ENCODE peak calls at places on chromosomes 7 and 10, in seven cellular contexts. Z is LoVo, H is EL, I is GOT3, Y is small intestine, B is NCI-H1417, K is spleen. P is an unnamed sample.

GRCh38 chr10:29353887-29354561 is 65.2 kb downstream of the LYZL1 start:
- DNase-seq in Z (no peak), H (no peak), I (no peak), Y (no peak), B (no peak), K (no peak), P (no peak)

GRCh38 chr10:4781955-4782354 is 44.1 kb upstream of the AKR1E2 start:
- DNase-seq in Z (no peak), H (no peak), I (no peak), Y (no peak), B (no peak), K (no peak), P (no peak)

GRCh38 chr7:52634996-52635395 is 400.4 kb upstream of the POM121L12 start:
- DNase-seq in Z (no peak), H (no peak), I (no peak), Y (peak), B (no peak), K (no peak), P (no peak)

GRCh38 chr10:131617113-131617877 is 283.5 kb upstream of the PPP2R2D start:
- DNase-seq in Z (no peak), H (no peak), I (no peak), Y (no peak), B (no peak), K (peak), P (no peak)

GRCh38 chr10:87066865-87067264 is 27.8 kb downstream of the GLUD1 start:
- DNase-seq in Z (no peak), H (no peak), I (no peak), Y (no peak), B (no peak), K (no peak), P (no peak)

GRCh38 chr10:126561499-126562208 is 108.8 kb downstream of the C10orf90 start:
- DNase-seq in Z (no peak), H (no peak), I (no peak), Y (no peak), B (no peak), K (no peak), P (no peak)

GRCh38 chr7:102891693-102892261 is 21.0 kb upstream of the LRRC17 start:
- DNase-seq in Z (peak), H (peak), I (no peak), Y (no peak), B (no peak), K (no peak), P (no peak)

GRCh38 chr10:21363087-21363752 is 162.3 kb downstream of the SKIDA1 start:
- DNase-seq in Z (no peak), H (no peak), I (no peak), Y (peak), B (no peak), K (no peak), P (no peak)

GRCh38 chr10:22849077-22849810 is 78.6 kb upstream of the ARMC3 start:
- DNase-seq in Z (no peak), H (no peak), I (no peak), Y (peak), B (no peak), K (peak), P (no peak)

GRCh38 chr10:110957603-110958002 is 38.2 kb downstream of the SHOC2 start:
- DNase-seq in Z (no peak), H (no peak), I (no peak), Y (no peak), B (no peak), K (no peak), P (no peak)

GRCh38 chr10:75941181-75941580 is 509.8 kb downstream of the LRMDA start:
- DNase-seq in Z (no peak), H (no peak), I (no peak), Y (no peak), B (no peak), K (no peak), P (no peak)

GRCh38 chr10:101444499-101444898 is 90.5 kb downstream of the BTRC start:
- DNase-seq in Z (no peak), H (no peak), I (no peak), Y (no peak), B (peak), K (no peak), P (no peak)

GRCh38 chr10:42974693-42975002 is 102.2 kb upstream of the RET start:
- DNase-seq in Z (no peak), H (no peak), I (no peak), Y (no peak), B (no peak), K (peak), P (no peak)

GRCh38 chr7:55271069-55271468 is 94.1 kb upstream of the LANCL2 start:
- DNase-seq in Z (no peak), H (peak), I (no peak), Y (no peak), B (no peak), K (no peak), P (no peak)

GRCh38 chr7:108000875-108001758 is 1.8 kb downstream of the LAMB1 start:
- DNase-seq in Z (no peak), H (peak), I (no peak), Y (peak), B (no peak), K (no peak), P (no peak)

GRCh38 chr10:68330852-68331454 is 911 bp upstream of the HNRNPH3 start:
- DNase-seq in Z (no peak), H (peak), I (no peak), Y (peak), B (peak), K (peak), P (no peak)

GRCh38 chr7:108372601-108373000 is 83.6 kb downstream of the NRCAM start:
- DNase-seq in Z (no peak), H (no peak), I (no peak), Y (no peak), B (no peak), K (no peak), P (no peak)

GRCh38 chr7:123635551-123636359 is 19.9 kb upstream of the LMOD2 start:
- DNase-seq in Z (peak), H (peak), I (no peak), Y (peak), B (no peak), K (no peak), P (no peak)

GRCh38 chr7:44471850-44472249 is 18.6 kb downstream of the NUDCD3 start:
- DNase-seq in Z (no peak), H (no peak), I (no peak), Y (no peak), B (no peak), K (no peak), P (no peak)

GRCh38 chr10:56178210-56178609 is 182.8 kb downstream of the ZWINT start:
- DNase-seq in Z (no peak), H (no peak), I (no peak), Y (no peak), B (peak), K (no peak), P (no peak)

GRCh38 chr7:81066797-81067196 is 147.9 kb upstream of the SEMA3C start:
- DNase-seq in Z (no peak), H (no peak), I (no peak), Y (no peak), B (no peak), K (no peak), P (no peak)

GRCh38 chr7:75624134-75624832 is 114.5 kb downstream of the HIP1 start:
- DNase-seq in Z (no peak), H (no peak), I (no peak), Y (no peak), B (no peak), K (peak), P (no peak)

GRCh38 chr10:24891823-24892222 is 60.6 kb downstream of the PRTFDC1 start:
- DNase-seq in Z (peak), H (peak), I (no peak), Y (no peak), B (no peak), K (no peak), P (no peak)

GRCh38 chr10:7406712-7407333 is 4.0 kb downstream of the SFMBT2 start:
- DNase-seq in Z (no peak), H (no peak), I (no peak), Y (no peak), B (no peak), K (no peak), P (no peak)